ENCODE peak calls at places on chromosomes 6 and 20, in five cellular contexts. Z is CD4-positive, alpha-beta T cell; D is WERI-Rb-1; Q is stimulated activated CD8-positive, alpha-beta memory T cell treated with anti-CD3 and anti-CD28 coated beads, Interleukin-4, amount 100 ng/mL, for 24 hours; C is endothelial cell. I is an unnamed sample.

GRCh38 chr6:2222275-2222842 is 23.0 kb downstream of the GMDS start:
- DNase-seq in C (no peak), D (no peak), Z (no peak), Q (no peak), I (no peak)

GRCh38 chr20:46013826-46014516 is 5.3 kb downstream of the MMP9 start:
- DNase-seq in D (peak; percentile 93), Q (peak; percentile 57), C (peak; percentile 75), Z (peak; percentile 46), I (peak; percentile 91)

GRCh38 chr6:11218077-11218392 is 14.4 kb downstream of the NEDD9 start:
- DNase-seq in D (no peak), Q (no peak), Z (no peak), C (no peak), I (no peak)

GRCh38 chr6:89273816-89274215 is 41.3 kb downstream of the GABRR2 start:
- DNase-seq in D (no peak), Q (no peak), Z (no peak), C (no peak), I (no peak)

GRCh38 chr20:50580842-50581544 is 70.8 kb downstream of the PTPN1 start:
- DNase-seq in Z (no peak), C (no peak), Q (no peak), D (no peak), I (no peak)

GRCh38 chr6:3740551-3741476 is 10.7 kb downstream of the PXDC1 start:
- DNase-seq in C (no peak), Q (no peak), D (no peak), Z (no peak), I (no peak)

GRCh38 chr20:10581823-10582222 is 92.0 kb downstream of the JAG1 start:
- DNase-seq in D (no peak), Q (no peak), Z (no peak), C (no peak), I (no peak)

GRCh38 chr6:129844118-129844891 is 16.8 kb downstream of the TMEM244 start:
- DNase-seq in Z (no peak), Q (no peak), D (no peak), C (no peak), I (no peak)

GRCh38 chr6:164753517-164753916 is 555.9 kb downstream of the C6orf118 start:
- DNase-seq in Z (no peak), C (no peak), D (no peak), Q (no peak), I (no peak)

GRCh38 chr6:100435299-100435698 is 29.4 kb downstream of the SIM1 start:
- DNase-seq in D (no peak), Q (no peak), C (no peak), Z (no peak), I (no peak)

GRCh38 chr6:134063966-134064445 is 11.6 kb upstream of the SLC2A12 start:
- DNase-seq in D (peak; percentile 76), Z (peak; percentile 30), C (peak; percentile 66), Q (peak; percentile 23), I (peak; percentile 79)

GRCh38 chr6:34236423-34237315 is at the start of gene HMGA1:
- DNase-seq in Q (peak; percentile 85), D (peak; percentile 98), C (peak; percentile 89), Z (peak; percentile 84), I (peak; percentile 98)

GRCh38 chr6:2576499-2576898 is 174.2 kb downstream of the MYLK4 start:
- DNase-seq in Q (no peak), C (peak; percentile 50), Z (no peak), D (no peak), I (no peak)

GRCh38 chr6:41878246-41878645 is 16.9 kb downstream of the USP49 start:
- DNase-seq in Q (no peak), C (no peak), D (no peak), Z (no peak), I (no peak)

GRCh38 chr6:43021270-43022047 is at the start of gene RRP36:
- DNase-seq in Z (peak; percentile 33), D (peak; percentile 93), C (peak; percentile 76), Q (peak; percentile 66), I (peak; percentile 91)

GRCh38 chr6:16286151-16286522 is 47.8 kb downstream of the GMPR start:
- DNase-seq in C (peak; percentile 88), Q (no peak), D (peak; percentile 91), Z (no peak), I (peak; percentile 53)

GRCh38 chr6:79042088-79042798 is 35.8 kb downstream of the PHIP start:
- DNase-seq in Z (no peak), C (no peak), Q (no peak), D (no peak), I (no peak)

GRCh38 chr20:53263554-53264438 is 291.6 kb downstream of the TSHZ2 start:
- DNase-seq in D (no peak), Q (no peak), C (no peak), Z (no peak), I (no peak)

GRCh38 chr20:61507778-61508177 is 255.7 kb downstream of the CDH4 start:
- DNase-seq in D (no peak), Q (no peak), Z (no peak), C (no peak), I (no peak)

GRCh38 chr20:40958598-40958997 is 70.0 kb upstream of the TOP1 start:
- DNase-seq in D (no peak), Z (no peak), C (no peak), Q (no peak), I (no peak)

GRCh38 chr6:25359191-25359861 is 80.2 kb downstream of the CARMIL1 start:
- DNase-seq in C (no peak), Q (no peak), Z (no peak), D (no peak), I (no peak)

GRCh38 chr6:29924731-29925130 is 17.6 kb upstream of the HLA-A start:
- DNase-seq in D (no peak), C (no peak), Q (no peak), Z (no peak), I (no peak)

GRCh38 chr20:2688041-2688591 is 4.5 kb upstream of the EBF4 start:
- DNase-seq in C (peak; percentile 73), Q (peak; percentile 68), Z (peak; percentile 69), D (peak; percentile 69), I (peak; percentile 72)

GRCh38 chr6:149354009-149354408 is 36.5 kb downstream of the TAB2 start:
- DNase-seq in C (no peak), Z (no peak), Q (no peak), D (no peak), I (no peak)

GRCh38 chr6:139698526-139699182 is 324.2 kb upstream of the CITED2 start:
- DNase-seq in Z (no peak), D (no peak), Q (no peak), C (no peak), I (no peak)

GRCh38 chr20:58816957-58817651 is 33.6 kb downstream of the GNAS-AS1 start:
- DNase-seq in Z (no peak), C (no peak), Q (no peak), D (no peak), I (no peak)

GRCh38 chr6:168383062-168383854 is 57.7 kb upstream of the SMOC2 start:
- DNase-seq in D (no peak), Q (no peak), C (no peak), Z (no peak), I (no peak)

GRCh38 chr6:70673601-70674000 is 5.9 kb downstream of the SMAP1 start:
- DNase-seq in Q (no peak), Z (no peak), C (no peak), D (no peak), I (no peak)

GRCh38 chr6:16216501-16217155 is 21.8 kb upstream of the GMPR start:
- DNase-seq in Q (no peak), Z (no peak), C (no peak), D (no peak), I (no peak)

GRCh38 chr6:19892250-19892649 is 55.1 kb downstream of the ID4 start:
- DNase-seq in Q (no peak), C (no peak), Z (no peak), D (no peak), I (no peak)

GRCh38 chr6:114052141-114052540 is 81.2 kb upstream of the HDAC2 start:
- DNase-seq in D (no peak), Z (no peak), C (no peak), Q (no peak), I (no peak)

GRCh38 chr6:163577404-163577803 is 162.9 kb downstream of the QKI start:
- DNase-seq in D (no peak), C (no peak), Z (no peak), Q (no peak), I (no peak)

GRCh38 chr20:25090492-25091429 is 8.8 kb upstream of the VSX1 start:
- DNase-seq in Z (peak; percentile 70), D (no peak), Q (peak; percentile 28), C (no peak), I (no peak)

GRCh38 chr20:22099348-22099747 is 393.9 kb downstream of the PAX1 start:
- DNase-seq in Z (no peak), D (no peak), C (no peak), Q (no peak), I (no peak)

GRCh38 chr6:3878048-3878666 is 29.0 kb downstream of the FAM50B start:
- DNase-seq in D (no peak), C (no peak), Z (no peak), Q (no peak), I (no peak)

GRCh38 chr6:121837545-121838229 is 402.2 kb downstream of the GJA1 start:
- DNase-seq in Z (no peak), C (no peak), D (no peak), Q (no peak), I (no peak)

GRCh38 chr20:25344634-25345033 is 46.0 kb downstream of the ABHD12 start:
- DNase-seq in C (no peak), Q (no peak), D (no peak), Z (no peak), I (no peak)

GRCh38 chr6:147149826-147150225 is 54.4 kb upstream of the STXBP5 start:
- DNase-seq in Z (no peak), Q (no peak), D (no peak), C (no peak), I (no peak)